ENCODE peak calls at places on chromosome 3, in eight cellular contexts. I is psoas muscle, M is retina, S is NCI-H1092 treated with DMSO at 0.1 percent for 48 hours, C is NCI-H2171 treated with DMSO at 0.1 percent for 48 hours, H is keratinocyte, Y is HEK293T, P is fibroblast of mammary gland. B is an unnamed sample.

GRCh38 chr3:107271787-107272387 is 105.4 kb upstream of the CCDC54 start:
- DNase-seq in I (no peak), M (peak), S (peak), C (peak), H (peak), Y (peak), P (peak), B (peak)

GRCh38 chr3:169323580-169324453 is 339.7 kb downstream of the MECOM start:
- DNase-seq in I (no peak), M (peak), S (no peak), C (no peak), H (no peak), Y (no peak), P (peak), B (no peak)

GRCh38 chr3:152190636-152191183 is 78.0 kb upstream of the MBNL1 start:
- DNase-seq in I (no peak), M (no peak), S (no peak), C (no peak), H (no peak), Y (no peak), P (no peak), B (no peak)

GRCh38 chr3:57393957-57394356 is 101.5 kb upstream of the ASB14 start:
- DNase-seq in I (no peak), M (no peak), S (no peak), C (no peak), H (no peak), Y (no peak), P (no peak), B (no peak)

GRCh38 chr3:157098121-157098822 is 61.7 kb downstream of the CCNL1 start:
- DNase-seq in I (no peak), M (no peak), S (no peak), C (no peak), H (no peak), Y (no peak), P (peak), B (peak)

GRCh38 chr3:138567403-138567802 is 26.7 kb downstream of the CEP70 start:
- DNase-seq in I (no peak), M (no peak), S (no peak), C (peak), H (no peak), Y (no peak), P (no peak), B (no peak)

GRCh38 chr3:155364492-155364891 is 71.0 kb upstream of the STRIT1 start:
- DNase-seq in I (no peak), M (no peak), S (no peak), C (no peak), H (no peak), Y (no peak), P (no peak), B (no peak)

GRCh38 chr3:136802481-136802996 is 16.4 kb upstream of the SLC35G2 start:
- DNase-seq in I (no peak), M (peak), S (no peak), C (no peak), H (no peak), Y (no peak), P (peak), B (peak)

B was measured in RPMI7951.